ENCODE peak calls at places on chromosomes 1 and 21, in eight cellular contexts. A is kidney; Y is stimulated activated CD4-positive, alpha-beta T cell treated with anti-CD3 and anti-CD28 coated beads, TNF-alpha, amount 100 ng/mL, for 24 hours; Z is SHP77; G is HuH-7; M is NCI-H345; E is left ventricle myocardium superior; S is naive B cell. I is an unnamed sample.

GRCh38 chr21:33261635-33262034 is 4.5 kb upstream of the IL10RB start:
- DNase-seq in A (no peak), Y (no peak), Z (no peak), G (no peak), M (no peak), E (peak), S (no peak), I (no peak)

GRCh38 chr1:62991152-62991551 is 207.2 kb downstream of the ATG4C start:
- DNase-seq in A (no peak), Y (no peak), Z (peak), G (no peak), M (peak), E (no peak), S (no peak), I (peak)

GRCh38 chr1:229147086-229147485 is 123.8 kb upstream of the RAB4A start:
- DNase-seq in A (no peak), Y (no peak), Z (no peak), G (no peak), M (no peak), E (no peak), S (no peak), I (no peak)

GRCh38 chr1:29695809-29696208 is 459.5 kb downstream of the PTPRU start:
- DNase-seq in A (no peak), Y (no peak), Z (no peak), G (no peak), M (no peak), E (no peak), S (no peak), I (no peak)

GRCh38 chr1:29197590-29197924 is 15.9 kb upstream of the SRSF4 start:
- DNase-seq in A (no peak), Y (no peak), Z (peak), G (peak), M (peak), E (no peak), S (no peak), I (peak)

GRCh38 chr1:205285391-205286101 is 36.0 kb downstream of the NUAK2 start:
- DNase-seq in A (no peak), Y (peak), Z (no peak), G (no peak), M (no peak), E (no peak), S (peak), I (peak)

GRCh38 chr1:119686661-119687060 is 25.1 kb upstream of the PHGDH start:
- DNase-seq in A (no peak), Y (no peak), Z (no peak), G (no peak), M (peak), E (no peak), S (no peak), I (no peak)

GRCh38 chr21:41418956-41419680 is 6.9 kb upstream of the MX1 start:
- DNase-seq in A (no peak), Y (no peak), Z (no peak), G (no peak), M (no peak), E (no peak), S (no peak), I (no peak)

GRCh38 chr1:183163311-183163710 is 22.8 kb upstream of the LAMC2 start:
- DNase-seq in A (no peak), Y (no peak), Z (no peak), G (no peak), M (no peak), E (no peak), S (no peak), I (no peak)

I was measured in NCI-H2107.